ENCODE peak calls at places on chromosomes 13 and 19, in nine cellular contexts. D, O, H, E, Y, N, C, K and Q are unnamed samples. For H3K4me1, the result is how much of the 10 kb centered on the place peaks cover.

GRCh38 chr13:73993661-73994060 is 140.5 kb downstream of the KLF12 start:
- DNase-seq in D (no peak), O (no peak), H (no peak), E (no peak), Y (no peak), N (no peak), C (no peak), K (no peak), Q (no peak)

GRCh38 chr13:46146898-46147297 is 35.1 kb downstream of the LCP1 start:
- DNase-seq in D (no peak), O (no peak), H (no peak), E (no peak), Y (peak), N (peak), C (no peak), K (no peak), Q (no peak)

GRCh38 chr19:46537136-46538097 is 41.8 kb upstream of the PNMA8B start:
- DNase-seq in D (peak), O (no peak), H (peak), E (no peak), Y (no peak), N (peak), C (peak), K (peak), Q (no peak)

GRCh38 chr13:98927954-98928927 is 49.6 kb downstream of the DOCK9 start:
- DNase-seq in D (no peak), O (no peak), H (no peak), E (no peak), Y (no peak), N (peak), C (peak), K (no peak), Q (peak)

GRCh38 chr19:11596156-11596555 is 1.1 kb upstream of the ZNF627 start:
- DNase-seq in D (no peak), O (no peak), H (no peak), E (no peak), Y (no peak), N (no peak), C (no peak), K (no peak), Q (no peak)

GRCh38 chr19:37983916-37984315 is 76.9 kb downstream of the SIPA1L3 start:
- DNase-seq in D (no peak), O (no peak), H (no peak), E (no peak), Y (peak), N (no peak), C (no peak), K (no peak), Q (no peak)

GRCh38 chr19:1467512-1468273 is 11.3 kb downstream of the C19orf25 start:
- DNase-seq in D (no peak), O (no peak), H (no peak), E (no peak), Y (peak), N (no peak), C (no peak), K (no peak), Q (no peak)

GRCh38 chr19:1632462-1633268 is 19.8 kb downstream of the TCF3 start:
- DNase-seq in D (no peak), O (no peak), H (peak), E (no peak), Y (peak), N (no peak), C (no peak), K (peak), Q (no peak)

GRCh38 chr13:107742544-107742943 is 472.8 kb downstream of the LIG4 start:
- DNase-seq in D (no peak), O (no peak), H (no peak), E (no peak), Y (no peak), N (no peak), C (no peak), K (no peak), Q (no peak)

GRCh38 chr19:4449022-4449825 is 8.4 kb downstream of the UBXN6 start:
- DNase-seq in D (no peak), O (no peak), H (no peak), E (no peak), Y (no peak), N (peak), C (peak), K (no peak), Q (no peak)

GRCh38 chr13:24230428-24231072 is 70.0 kb downstream of the SPATA13 start:
- DNase-seq in D (no peak), O (no peak), H (no peak), E (no peak), Y (no peak), N (no peak), C (no peak), K (no peak), Q (peak)

GRCh38 chr13:43284162-43284561 is 260.8 kb downstream of the DNAJC15 start:
- DNase-seq in D (no peak), O (no peak), H (no peak), E (no peak), Y (no peak), N (no peak), C (no peak), K (no peak), Q (no peak)

GRCh38 chr19:33399745-33400681 is 26.5 kb downstream of the CEBPG start:
- DNase-seq in D (no peak), O (no peak), H (peak), E (no peak), Y (peak), N (peak), C (peak), K (no peak), Q (no peak)

GRCh38 chr19:367963-368623 is 23.5 kb upstream of the MIER2 start:
- DNase-seq in D (no peak), O (no peak), H (no peak), E (peak), Y (no peak), N (no peak), C (no peak), K (no peak), Q (no peak)

GRCh38 chr13:58087566-58087965 is 456.0 kb downstream of the PCDH17 start:
- DNase-seq in D (no peak), O (no peak), H (no peak), E (no peak), Y (no peak), N (no peak), C (no peak), K (no peak), Q (no peak)

GRCh38 chr19:17234911-17235617 is 9.0 kb downstream of the OCEL1 start:
- DNase-seq in D (peak), O (no peak), H (peak), E (no peak), Y (peak), N (peak), C (peak), K (peak), Q (no peak)

GRCh38 chr13:42272115-42272756 is at the start of gene AKAP11:
- DNase-seq in D (peak), O (no peak), H (peak), E (peak), Y (no peak), N (no peak), C (peak), K (no peak), Q (peak)

GRCh38 chr19:34265221-34265650 is 10.9 kb downstream of the GARRE1 start:
- DNase-seq in D (no peak), O (no peak), H (no peak), E (no peak), Y (no peak), N (no peak), C (no peak), K (no peak), Q (no peak)

GRCh38 chr13:29805994-29806748 is 44.2 kb downstream of the UBL3 start:
- DNase-seq in D (no peak), O (no peak), H (no peak), E (no peak), Y (no peak), N (no peak), C (no peak), K (no peak), Q (no peak)

GRCh38 chr19:54462713-54463530 is 656 bp downstream of the LENG9 start:
- DNase-seq in D (peak), O (no peak), H (peak), E (peak), Y (peak), N (peak), C (peak), K (peak), Q (no peak)

GRCh38 chr13:89465366-89465765 is 1794.2 kb downstream of the SLITRK5 start:
- DNase-seq in D (no peak), O (no peak), H (no peak), E (no peak), Y (no peak), N (no peak), C (no peak), K (no peak), Q (no peak)

GRCh38 chr13:46184277-46184699 is 2.3 kb upstream of the LCP1 start:
- DNase-seq in D (peak), O (peak), H (peak), E (no peak), Y (no peak), N (peak), C (no peak), K (peak), Q (no peak)

GRCh38 chr19:4278460-4278901 is 585 bp upstream of the SHD start:
- DNase-seq in D (no peak), O (no peak), H (no peak), E (no peak), Y (no peak), N (peak), C (no peak), K (no peak), Q (no peak)

GRCh38 chr13:74641586-74641985 is 507.4 kb upstream of the KLF12 start:
- DNase-seq in D (no peak), O (no peak), H (no peak), E (no peak), Y (no peak), N (no peak), C (no peak), K (no peak), Q (no peak)

GRCh38 chr19:45478454-45479238 is 10.8 kb downstream of the FOSB start:
- DNase-seq in D (peak), O (no peak), H (peak), E (peak), Y (peak), N (peak), C (peak), K (peak), Q (peak)

GRCh38 chr13:20442370-20442769 is 83.3 kb downstream of the CRYL1 start:
- DNase-seq in D (no peak), O (no peak), H (no peak), E (no peak), Y (no peak), N (no peak), C (no peak), K (no peak), Q (peak)

GRCh38 chr13:97113231-97114001 is 108.7 kb upstream of the MBNL2 start:
- DNase-seq in D (no peak), O (no peak), H (no peak), E (no peak), Y (no peak), N (no peak), C (no peak), K (no peak), Q (no peak)

GRCh38 chr13:87295636-87296035 is 375.5 kb upstream of the SLITRK5 start:
- DNase-seq in D (no peak), O (no peak), H (no peak), E (no peak), Y (no peak), N (no peak), C (no peak), K (no peak), Q (no peak)

GRCh38 chr19:28887920-28888618 is 324.9 kb downstream of the UQCRFS1 start:
- DNase-seq in D (no peak), O (peak), H (no peak), E (no peak), Y (peak), N (no peak), C (no peak), K (no peak), Q (no peak)

GRCh38 chr13:33275916-33276315 is 9.6 kb downstream of the STARD13 start:
- DNase-seq in D (no peak), O (no peak), H (no peak), E (no peak), Y (no peak), N (no peak), C (no peak), K (no peak), Q (no peak)

GRCh38 chr19:789473-790052 is 7.7 kb upstream of the PTBP1 start:
- DNase-seq in D (no peak), O (no peak), H (no peak), E (no peak), Y (peak), N (no peak), C (no peak), K (peak), Q (no peak)

GRCh38 chr19:33368074-33368864 is 5.2 kb upstream of the CEBPG start:
- DNase-seq in D (no peak), O (no peak), H (no peak), E (no peak), Y (no peak), N (no peak), C (no peak), K (no peak), Q (no peak)

DNA sequence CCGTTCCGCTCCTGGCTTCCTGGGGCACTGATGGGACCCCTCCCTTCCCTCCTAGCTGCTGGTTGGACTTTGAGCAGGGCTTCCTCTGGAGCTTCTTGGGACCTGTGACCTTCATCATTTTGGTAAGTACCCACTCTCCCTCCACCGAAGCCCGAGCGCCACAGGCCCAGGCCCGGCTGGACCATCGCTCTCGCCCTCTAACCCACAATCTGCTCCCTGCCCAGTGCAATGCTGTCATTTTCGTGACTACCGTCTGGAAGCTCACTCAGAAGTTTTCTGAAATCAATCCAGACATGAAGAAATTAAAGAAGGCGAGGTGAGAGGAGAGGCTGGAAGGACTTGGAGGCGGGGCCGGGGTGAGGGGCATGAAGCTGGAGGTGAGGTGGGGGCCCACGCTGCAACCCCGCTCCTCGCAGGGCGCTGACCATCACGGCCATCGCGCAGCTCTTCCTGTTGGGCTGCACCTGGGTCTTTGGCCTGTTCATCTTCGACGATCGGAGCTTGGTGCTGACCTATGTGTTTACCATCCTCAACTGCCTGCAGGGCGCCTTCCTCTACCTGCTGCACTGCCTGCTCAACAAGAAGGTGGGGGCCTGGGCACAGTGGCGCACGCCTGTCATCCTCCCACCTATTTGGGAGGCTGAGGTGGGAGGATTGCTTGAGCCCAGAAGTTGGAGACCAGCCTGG is 12.4 kb downstream of the DDX39A start:
- DNase-seq in D (no peak), O (no peak), H (no peak), E (no peak), Y (peak), N (no peak), C (no peak), K (peak), Q (no peak)
- TF ChIP-seq POLR2AphosphoS5 in D (no peak), O (no peak), H (no peak), E (no peak), Y (no peak), N (no peak), C (no peak), K (no peak), Q (no peak)

DNA sequence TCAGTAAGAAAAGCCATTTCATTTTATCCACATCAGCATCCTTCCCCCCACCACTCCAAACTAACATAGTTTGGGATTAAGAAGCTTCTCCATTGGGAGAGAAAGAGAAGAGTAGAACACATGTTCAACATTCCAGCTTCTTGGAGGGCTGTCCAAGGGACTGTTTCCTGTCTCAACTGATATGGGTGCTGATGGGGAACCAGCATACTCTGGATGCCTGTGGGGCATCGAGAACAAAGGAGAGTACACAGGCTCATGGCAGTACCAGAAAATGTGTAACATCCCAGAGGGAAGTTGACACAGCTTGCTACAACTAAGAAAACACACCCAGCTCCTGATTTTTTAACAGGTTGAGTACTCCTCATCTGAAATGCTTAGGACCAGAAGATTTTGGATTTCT is 24.7 kb downstream of the SUCLA2 start:
- DNase-seq in D (no peak), O (no peak), H (no peak), E (no peak), Y (no peak), N (no peak), C (no peak), K (no peak), Q (no peak)
- TF ChIP-seq EP300 in D (no peak), O (no peak), H (no peak), E (no peak), Y (no peak), N (no peak), C (no peak), K (no peak), Q (no peak)

DNA sequence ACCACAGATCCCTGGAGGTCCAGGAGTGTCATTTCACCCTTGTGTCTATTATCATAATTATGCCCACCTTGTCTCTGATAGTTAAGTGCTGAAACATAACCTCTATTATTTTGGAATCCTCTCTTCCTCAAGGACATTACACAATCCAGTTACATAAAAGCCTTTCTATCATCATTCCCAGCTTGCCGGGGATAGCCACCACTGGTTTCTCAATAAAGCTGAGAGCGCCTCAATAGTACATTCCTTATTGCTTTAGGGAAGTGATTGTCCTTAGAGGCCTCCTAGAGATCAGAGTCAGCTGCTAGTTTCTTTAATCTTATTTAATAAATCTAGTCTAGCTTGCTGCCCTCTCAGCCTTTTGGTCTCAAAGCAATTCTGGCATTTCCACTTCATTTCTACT is 490.0 kb upstream of the ATXN8OS start:
- DNase-seq in D (no peak), O (no peak), H (no peak), E (no peak), Y (no peak), N (no peak), C (no peak), K (no peak), Q (no peak)
- H3K4me1 ChIP-seq in D (under half), O (under half), H (under half), E (under half), Y (under half), N (under half), C (under half), K (under half), Q (under half)

GRCh38 chr19:31356587-31357314 is 7.5 kb upstream of the TSHZ3 start:
- DNase-seq in D (no peak), O (no peak), H (peak), E (no peak), Y (peak), N (peak), C (no peak), K (peak), Q (no peak)
- TF ChIP-seq POLR2AphosphoS5 in D (no peak), O (no peak), H (no peak), E (no peak), Y (no peak), N (no peak), C (no peak), K (no peak), Q (no peak)

GRCh38 chr19:48970923-48971395 is 5.8 kb downstream of the FTL start:
- DNase-seq in D (peak), O (no peak), H (peak), E (no peak), Y (peak), N (peak), C (peak), K (peak), Q (no peak)
- TF ChIP-seq EP300 in D (no peak), O (no peak), H (no peak), E (no peak), Y (no peak), N (no peak), C (no peak), K (no peak), Q (no peak)

GRCh38 chr19:31956771-31957170 is 388.6 kb upstream of the ZNF507 start:
- DNase-seq in D (no peak), O (no peak), H (no peak), E (no peak), Y (no peak), N (no peak), C (no peak), K (no peak), Q (no peak)

GRCh38 chr19:31963741-31964140 is 381.7 kb upstream of the ZNF507 start:
- DNase-seq in D (no peak), O (no peak), H (no peak), E (no peak), Y (no peak), N (no peak), C (no peak), K (no peak), Q (no peak)

GRCh38 chr19:31960474-31960873 is 384.9 kb upstream of the ZNF507 start:
- DNase-seq in D (no peak), O (no peak), H (no peak), E (no peak), Y (no peak), N (no peak), C (no peak), K (no peak), Q (no peak)

GRCh38 chr19:31957711-31958110 is 387.7 kb upstream of the ZNF507 start:
- DNase-seq in D (no peak), O (no peak), H (no peak), E (no peak), Y (no peak), N (no peak), C (no peak), K (no peak), Q (no peak)

DNA sequence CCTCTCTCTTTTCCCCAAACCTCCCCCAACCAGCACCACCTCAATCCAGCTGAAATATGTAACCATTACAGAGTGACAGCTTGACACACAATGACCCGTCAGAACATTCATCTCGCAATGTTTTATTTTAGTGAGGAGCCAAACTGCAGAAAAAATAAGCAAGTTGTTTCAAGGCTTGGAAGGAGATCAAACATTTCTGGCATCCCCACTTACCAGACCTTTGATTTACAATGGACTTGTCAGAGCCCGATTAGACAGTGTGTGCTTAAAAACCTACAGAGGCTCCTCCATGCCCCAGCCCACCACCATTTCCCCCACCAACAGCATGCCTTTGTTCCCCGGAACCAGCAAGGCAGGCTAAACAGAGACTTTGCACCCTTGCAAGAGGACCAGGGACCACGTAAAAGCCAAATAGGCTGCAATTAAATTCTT is 382.8 kb upstream of the ZNF507 start:
- DNase-seq in D (no peak), O (no peak), H (no peak), E (no peak), Y (no peak), N (no peak), C (no peak), K (no peak), Q (no peak)
- H3K4me1 ChIP-seq in D (under half), O (under half), H (under half), E (under half), Y (under half), N (under half), C (under half), K (under half), Q (under half)

GRCh38 chr19:31301306-31301980 is 47.8 kb downstream of the TSHZ3 start:
- DNase-seq in D (no peak), O (no peak), H (no peak), E (no peak), Y (peak), N (no peak), C (peak), K (no peak), Q (no peak)
- TF ChIP-seq POLR2AphosphoS5 in D (no peak), O (no peak), H (no peak), E (no peak), Y (no peak), N (no peak), C (no peak), K (no peak), Q (no peak)